ENCODE peak calls at places on chromosomes 1 and 21, in four cellular contexts. One of them, this sample, is unnamed.
A peak's percentile ranks its signal among the peaks of the same experiment; 100 is the strongest.

GRCh38 chr1:65813956-65814355 is 21.3 kb downstream of the PDE4B start:
- DNase-seq in fibroblast of lung: peak; percentile 34
- DNase-seq in mucosa of gallbladder: no peak
- DNase-seq in OCI-M1: no peak
- DNase-seq in this sample: no peak

GRCh38 chr1:223665592-223666312 is at the start of gene CAPN8:
- DNase-seq in fibroblast of lung: peak; percentile 35
- DNase-seq in mucosa of gallbladder: peak; percentile 63
- DNase-seq in OCI-M1: no peak
- DNase-seq in this sample: no peak

GRCh38 chr1:230702934-230703678 is 10.8 kb downstream of the AGT start:
- DNase-seq in mucosa of gallbladder: no peak
- DNase-seq in OCI-M1: no peak
- DNase-seq in fibroblast of lung: no peak
- DNase-seq in this sample: no peak

GRCh38 chr1:75123756-75124155 is 10.4 kb upstream of the LHX8 start:
- DNase-seq in mucosa of gallbladder: no peak
- DNase-seq in OCI-M1: no peak
- DNase-seq in fibroblast of lung: no peak
- DNase-seq in this sample: no peak

GRCh38 chr1:56676571-56677035 is 31.5 kb downstream of the PRKAA2 start:
- DNase-seq in OCI-M1: no peak
- DNase-seq in fibroblast of lung: peak; percentile 72
- DNase-seq in mucosa of gallbladder: no peak
- DNase-seq in this sample: no peak

GRCh38 chr1:22792396-22793171 is 81.9 kb downstream of the EPHB2 start:
- DNase-seq in mucosa of gallbladder: no peak
- DNase-seq in OCI-M1: no peak
- DNase-seq in fibroblast of lung: no peak
- DNase-seq in this sample: no peak

GRCh38 chr21:45026833-45027232 is 47.5 kb upstream of the ADARB1 start:
- DNase-seq in OCI-M1: no peak
- DNase-seq in fibroblast of lung: no peak
- DNase-seq in mucosa of gallbladder: no peak
- DNase-seq in this sample: no peak

GRCh38 chr1:42730988-42731387 is 9.0 kb downstream of the CLDN19 start:
- DNase-seq in fibroblast of lung: no peak
- DNase-seq in OCI-M1: peak; percentile 64
- DNase-seq in mucosa of gallbladder: peak; percentile 34
- DNase-seq in this sample: no peak

GRCh38 chr1:86706018-86706417 is 1.6 kb downstream of the SH3GLB1 start:
- DNase-seq in OCI-M1: peak; percentile 15
- DNase-seq in fibroblast of lung: peak; percentile 9
- DNase-seq in mucosa of gallbladder: no peak
- DNase-seq in this sample: no peak

GRCh38 chr1:29356663-29357062 is 120.3 kb downstream of the PTPRU start:
- DNase-seq in fibroblast of lung: no peak
- DNase-seq in OCI-M1: no peak
- DNase-seq in mucosa of gallbladder: no peak
- DNase-seq in this sample: no peak

GRCh38 chr1:22619252-22619651 is 17.2 kb upstream of the C1QA start:
- DNase-seq in OCI-M1: peak; percentile 55
- DNase-seq in fibroblast of lung: no peak
- DNase-seq in mucosa of gallbladder: no peak
- DNase-seq in this sample: no peak

GRCh38 chr1:26164036-26164927 is 4.5 kb downstream of the C1orf232 start:
- DNase-seq in mucosa of gallbladder: no peak
- DNase-seq in fibroblast of lung: no peak
- DNase-seq in OCI-M1: peak; percentile 51
- DNase-seq in this sample: peak; percentile 53

GRCh38 chr1:200739499-200740290 is 1.0 kb downstream of the CAMSAP2 start:
- DNase-seq in fibroblast of lung: peak; percentile 41
- DNase-seq in OCI-M1: no peak
- DNase-seq in mucosa of gallbladder: peak; percentile 10
- DNase-seq in this sample: peak; percentile 40